ENCODE peak calls at places on chromosomes 13 and 19, in ten cellular contexts. One of them, this sample, is unnamed.

GRCh38 chr19:4624301-4624700 is 15.0 kb upstream of the TNFAIP8L1 start:
- DNase-seq in iPS-NIHi11: no peak
- DNase-seq in GM12864: no peak
- DNase-seq in effector memory CD8-positive, alpha-beta T cell: no peak
- DNase-seq in GM19239: no peak
- DNase-seq in HAP-1: peak
- DNase-seq in stimulated activated CD8-positive, alpha-beta memory T cell treated with anti-CD3 and anti-CD28 coated beads, Interleukin-4, amount 100 ng/mL, for 1 hour: no peak
- DNase-seq in aorta: no peak
- DNase-seq in NCI-H1092 treated with DMSO at 0.1 percent for 48 hours: no peak
- DNase-seq in activated T-helper 1 cell treated with Interleukin-2 at 50 U/mL for 16 hours: no peak
- DNase-seq in this sample: no peak

GRCh38 chr13:23506821-23507210 is 63.4 kb upstream of the TNFRSF19 start:
- DNase-seq in iPS-NIHi11: no peak
- DNase-seq in GM12864: no peak
- DNase-seq in effector memory CD8-positive, alpha-beta T cell: no peak
- DNase-seq in GM19239: no peak
- DNase-seq in HAP-1: no peak
- DNase-seq in stimulated activated CD8-positive, alpha-beta memory T cell treated with anti-CD3 and anti-CD28 coated beads, Interleukin-4, amount 100 ng/mL, for 1 hour: no peak
- DNase-seq in aorta: no peak
- DNase-seq in NCI-H1092 treated with DMSO at 0.1 percent for 48 hours: no peak
- DNase-seq in activated T-helper 1 cell treated with Interleukin-2 at 50 U/mL for 16 hours: no peak
- DNase-seq in this sample: no peak

GRCh38 chr19:35395762-35396199 is 24.9 kb downstream of the GPR42 start:
- DNase-seq in iPS-NIHi11: no peak
- DNase-seq in GM12864: no peak
- DNase-seq in effector memory CD8-positive, alpha-beta T cell: no peak
- DNase-seq in GM19239: no peak
- DNase-seq in HAP-1: no peak
- DNase-seq in stimulated activated CD8-positive, alpha-beta memory T cell treated with anti-CD3 and anti-CD28 coated beads, Interleukin-4, amount 100 ng/mL, for 1 hour: no peak
- DNase-seq in aorta: no peak
- DNase-seq in NCI-H1092 treated with DMSO at 0.1 percent for 48 hours: no peak
- DNase-seq in activated T-helper 1 cell treated with Interleukin-2 at 50 U/mL for 16 hours: no peak
- DNase-seq in this sample: no peak

GRCh38 chr13:83798731-83799130 is 83.5 kb downstream of the SLITRK1 start:
- DNase-seq in iPS-NIHi11: no peak
- DNase-seq in GM12864: no peak
- DNase-seq in effector memory CD8-positive, alpha-beta T cell: no peak
- DNase-seq in GM19239: no peak
- DNase-seq in HAP-1: no peak
- DNase-seq in stimulated activated CD8-positive, alpha-beta memory T cell treated with anti-CD3 and anti-CD28 coated beads, Interleukin-4, amount 100 ng/mL, for 1 hour: no peak
- DNase-seq in aorta: no peak
- DNase-seq in NCI-H1092 treated with DMSO at 0.1 percent for 48 hours: no peak
- DNase-seq in activated T-helper 1 cell treated with Interleukin-2 at 50 U/mL for 16 hours: no peak
- DNase-seq in this sample: no peak

GRCh38 chr19:16207063-16207462 is 9.4 kb downstream of the AP1M1 start:
- DNase-seq in iPS-NIHi11: no peak
- DNase-seq in GM12864: no peak
- DNase-seq in effector memory CD8-positive, alpha-beta T cell: no peak
- DNase-seq in GM19239: no peak
- DNase-seq in HAP-1: no peak
- DNase-seq in stimulated activated CD8-positive, alpha-beta memory T cell treated with anti-CD3 and anti-CD28 coated beads, Interleukin-4, amount 100 ng/mL, for 1 hour: no peak
- DNase-seq in aorta: no peak
- DNase-seq in NCI-H1092 treated with DMSO at 0.1 percent for 48 hours: no peak
- DNase-seq in activated T-helper 1 cell treated with Interleukin-2 at 50 U/mL for 16 hours: no peak
- DNase-seq in this sample: no peak

GRCh38 chr13:108226184-108226583 is 8.0 kb downstream of the ABHD13 start:
- DNase-seq in iPS-NIHi11: no peak
- DNase-seq in GM12864: no peak
- DNase-seq in effector memory CD8-positive, alpha-beta T cell: no peak
- DNase-seq in GM19239: no peak
- DNase-seq in HAP-1: no peak
- DNase-seq in stimulated activated CD8-positive, alpha-beta memory T cell treated with anti-CD3 and anti-CD28 coated beads, Interleukin-4, amount 100 ng/mL, for 1 hour: no peak
- DNase-seq in aorta: no peak
- DNase-seq in NCI-H1092 treated with DMSO at 0.1 percent for 48 hours: peak
- DNase-seq in activated T-helper 1 cell treated with Interleukin-2 at 50 U/mL for 16 hours: no peak
- DNase-seq in this sample: peak

GRCh38 chr19:42512743-42513304 is 15.5 kb downstream of the CEACAM1 start:
- DNase-seq in iPS-NIHi11: no peak
- DNase-seq in GM12864: peak
- DNase-seq in effector memory CD8-positive, alpha-beta T cell: no peak
- DNase-seq in GM19239: peak
- DNase-seq in HAP-1: no peak
- DNase-seq in stimulated activated CD8-positive, alpha-beta memory T cell treated with anti-CD3 and anti-CD28 coated beads, Interleukin-4, amount 100 ng/mL, for 1 hour: no peak
- DNase-seq in aorta: no peak
- DNase-seq in NCI-H1092 treated with DMSO at 0.1 percent for 48 hours: no peak
- DNase-seq in activated T-helper 1 cell treated with Interleukin-2 at 50 U/mL for 16 hours: no peak
- DNase-seq in this sample: no peak

GRCh38 chr13:29761815-29762214 is 88.6 kb downstream of the UBL3 start:
- DNase-seq in iPS-NIHi11: no peak
- DNase-seq in GM12864: no peak
- DNase-seq in effector memory CD8-positive, alpha-beta T cell: no peak
- DNase-seq in GM19239: no peak
- DNase-seq in HAP-1: no peak
- DNase-seq in stimulated activated CD8-positive, alpha-beta memory T cell treated with anti-CD3 and anti-CD28 coated beads, Interleukin-4, amount 100 ng/mL, for 1 hour: no peak
- DNase-seq in aorta: no peak
- DNase-seq in NCI-H1092 treated with DMSO at 0.1 percent for 48 hours: no peak
- DNase-seq in activated T-helper 1 cell treated with Interleukin-2 at 50 U/mL for 16 hours: no peak
- DNase-seq in this sample: no peak

GRCh38 chr19:17557461-17557860 is 2.0 kb downstream of the COLGALT1 start:
- DNase-seq in iPS-NIHi11: no peak
- DNase-seq in GM12864: no peak
- DNase-seq in effector memory CD8-positive, alpha-beta T cell: no peak
- DNase-seq in GM19239: no peak
- DNase-seq in HAP-1: no peak
- DNase-seq in stimulated activated CD8-positive, alpha-beta memory T cell treated with anti-CD3 and anti-CD28 coated beads, Interleukin-4, amount 100 ng/mL, for 1 hour: no peak
- DNase-seq in aorta: peak
- DNase-seq in NCI-H1092 treated with DMSO at 0.1 percent for 48 hours: no peak
- DNase-seq in activated T-helper 1 cell treated with Interleukin-2 at 50 U/mL for 16 hours: no peak
- DNase-seq in this sample: no peak

GRCh38 chr19:35225951-35226350 is 2.6 kb downstream of the FAM187B start:
- DNase-seq in iPS-NIHi11: no peak
- DNase-seq in GM12864: no peak
- DNase-seq in effector memory CD8-positive, alpha-beta T cell: no peak
- DNase-seq in GM19239: no peak
- DNase-seq in HAP-1: no peak
- DNase-seq in stimulated activated CD8-positive, alpha-beta memory T cell treated with anti-CD3 and anti-CD28 coated beads, Interleukin-4, amount 100 ng/mL, for 1 hour: no peak
- DNase-seq in aorta: no peak
- DNase-seq in NCI-H1092 treated with DMSO at 0.1 percent for 48 hours: no peak
- DNase-seq in activated T-helper 1 cell treated with Interleukin-2 at 50 U/mL for 16 hours: no peak
- DNase-seq in this sample: no peak

GRCh38 chr13:78228940-78229339 is 310.3 kb upstream of the EDNRB start:
- DNase-seq in iPS-NIHi11: no peak
- DNase-seq in GM12864: no peak
- DNase-seq in effector memory CD8-positive, alpha-beta T cell: no peak
- DNase-seq in GM19239: no peak
- DNase-seq in HAP-1: no peak
- DNase-seq in stimulated activated CD8-positive, alpha-beta memory T cell treated with anti-CD3 and anti-CD28 coated beads, Interleukin-4, amount 100 ng/mL, for 1 hour: no peak
- DNase-seq in aorta: no peak
- DNase-seq in NCI-H1092 treated with DMSO at 0.1 percent for 48 hours: no peak
- DNase-seq in activated T-helper 1 cell treated with Interleukin-2 at 50 U/mL for 16 hours: no peak
- DNase-seq in this sample: no peak

GRCh38 chr13:99626461-99627082 is 125.3 kb downstream of the TM9SF2 start:
- DNase-seq in iPS-NIHi11: peak
- DNase-seq in GM12864: no peak
- DNase-seq in effector memory CD8-positive, alpha-beta T cell: no peak
- DNase-seq in GM19239: no peak
- DNase-seq in HAP-1: no peak
- DNase-seq in stimulated activated CD8-positive, alpha-beta memory T cell treated with anti-CD3 and anti-CD28 coated beads, Interleukin-4, amount 100 ng/mL, for 1 hour: no peak
- DNase-seq in aorta: no peak
- DNase-seq in NCI-H1092 treated with DMSO at 0.1 percent for 48 hours: no peak
- DNase-seq in activated T-helper 1 cell treated with Interleukin-2 at 50 U/mL for 16 hours: no peak
- DNase-seq in this sample: no peak

GRCh38 chr13:27712421-27712820 is 79.9 kb upstream of the GSX1 start:
- DNase-seq in iPS-NIHi11: no peak
- DNase-seq in GM12864: no peak
- DNase-seq in effector memory CD8-positive, alpha-beta T cell: no peak
- DNase-seq in GM19239: no peak
- DNase-seq in HAP-1: no peak
- DNase-seq in stimulated activated CD8-positive, alpha-beta memory T cell treated with anti-CD3 and anti-CD28 coated beads, Interleukin-4, amount 100 ng/mL, for 1 hour: no peak
- DNase-seq in aorta: no peak
- DNase-seq in NCI-H1092 treated with DMSO at 0.1 percent for 48 hours: no peak
- DNase-seq in activated T-helper 1 cell treated with Interleukin-2 at 50 U/mL for 16 hours: no peak
- DNase-seq in this sample: no peak

GRCh38 chr13:66558511-66558910 is 671.6 kb downstream of the PCDH9 start:
- DNase-seq in iPS-NIHi11: peak
- DNase-seq in GM12864: no peak
- DNase-seq in effector memory CD8-positive, alpha-beta T cell: no peak
- DNase-seq in GM19239: no peak
- DNase-seq in HAP-1: no peak
- DNase-seq in stimulated activated CD8-positive, alpha-beta memory T cell treated with anti-CD3 and anti-CD28 coated beads, Interleukin-4, amount 100 ng/mL, for 1 hour: no peak
- DNase-seq in aorta: no peak
- DNase-seq in NCI-H1092 treated with DMSO at 0.1 percent for 48 hours: no peak
- DNase-seq in activated T-helper 1 cell treated with Interleukin-2 at 50 U/mL for 16 hours: no peak
- DNase-seq in this sample: no peak

GRCh38 chr13:90824027-90824426 is 523.5 kb upstream of the MIR17HG start:
- DNase-seq in iPS-NIHi11: no peak
- DNase-seq in GM12864: no peak
- DNase-seq in effector memory CD8-positive, alpha-beta T cell: no peak
- DNase-seq in GM19239: no peak
- DNase-seq in HAP-1: no peak
- DNase-seq in stimulated activated CD8-positive, alpha-beta memory T cell treated with anti-CD3 and anti-CD28 coated beads, Interleukin-4, amount 100 ng/mL, for 1 hour: no peak
- DNase-seq in aorta: no peak
- DNase-seq in NCI-H1092 treated with DMSO at 0.1 percent for 48 hours: no peak
- DNase-seq in activated T-helper 1 cell treated with Interleukin-2 at 50 U/mL for 16 hours: no peak
- DNase-seq in this sample: no peak

GRCh38 chr19:15297416-15298224 is 34.7 kb downstream of the BRD4 start:
- DNase-seq in iPS-NIHi11: no peak
- DNase-seq in GM12864: no peak
- DNase-seq in effector memory CD8-positive, alpha-beta T cell: no peak
- DNase-seq in GM19239: no peak
- DNase-seq in HAP-1: no peak
- DNase-seq in stimulated activated CD8-positive, alpha-beta memory T cell treated with anti-CD3 and anti-CD28 coated beads, Interleukin-4, amount 100 ng/mL, for 1 hour: no peak
- DNase-seq in aorta: no peak
- DNase-seq in NCI-H1092 treated with DMSO at 0.1 percent for 48 hours: peak
- DNase-seq in activated T-helper 1 cell treated with Interleukin-2 at 50 U/mL for 16 hours: no peak
- DNase-seq in this sample: peak

GRCh38 chr13:101150998-101151397 is 265.3 kb downstream of the NALCN start:
- DNase-seq in iPS-NIHi11: no peak
- DNase-seq in GM12864: no peak
- DNase-seq in effector memory CD8-positive, alpha-beta T cell: no peak
- DNase-seq in GM19239: no peak
- DNase-seq in HAP-1: no peak
- DNase-seq in stimulated activated CD8-positive, alpha-beta memory T cell treated with anti-CD3 and anti-CD28 coated beads, Interleukin-4, amount 100 ng/mL, for 1 hour: no peak
- DNase-seq in aorta: no peak
- DNase-seq in NCI-H1092 treated with DMSO at 0.1 percent for 48 hours: peak
- DNase-seq in activated T-helper 1 cell treated with Interleukin-2 at 50 U/mL for 16 hours: no peak
- DNase-seq in this sample: peak

GRCh38 chr19:13972368-13973155 is 20.3 kb downstream of the DCAF15 start:
- DNase-seq in iPS-NIHi11: no peak
- DNase-seq in GM12864: no peak
- DNase-seq in effector memory CD8-positive, alpha-beta T cell: no peak
- DNase-seq in GM19239: no peak
- DNase-seq in HAP-1: no peak
- DNase-seq in stimulated activated CD8-positive, alpha-beta memory T cell treated with anti-CD3 and anti-CD28 coated beads, Interleukin-4, amount 100 ng/mL, for 1 hour: no peak
- DNase-seq in aorta: no peak
- DNase-seq in NCI-H1092 treated with DMSO at 0.1 percent for 48 hours: no peak
- DNase-seq in activated T-helper 1 cell treated with Interleukin-2 at 50 U/mL for 16 hours: no peak
- DNase-seq in this sample: no peak

GRCh38 chr13:39321578-39321977 is 281.4 kb downstream of the LHFPL6 start:
- DNase-seq in iPS-NIHi11: no peak
- DNase-seq in GM12864: no peak
- DNase-seq in effector memory CD8-positive, alpha-beta T cell: no peak
- DNase-seq in GM19239: no peak
- DNase-seq in HAP-1: no peak
- DNase-seq in stimulated activated CD8-positive, alpha-beta memory T cell treated with anti-CD3 and anti-CD28 coated beads, Interleukin-4, amount 100 ng/mL, for 1 hour: no peak
- DNase-seq in aorta: no peak
- DNase-seq in NCI-H1092 treated with DMSO at 0.1 percent for 48 hours: no peak
- DNase-seq in activated T-helper 1 cell treated with Interleukin-2 at 50 U/mL for 16 hours: no peak
- DNase-seq in this sample: no peak

GRCh38 chr19:36093687-36094086 is 17.3 kb upstream of the OVOL3 start:
- DNase-seq in iPS-NIHi11: no peak
- DNase-seq in GM12864: no peak
- DNase-seq in effector memory CD8-positive, alpha-beta T cell: no peak
- DNase-seq in GM19239: no peak
- DNase-seq in HAP-1: no peak
- DNase-seq in stimulated activated CD8-positive, alpha-beta memory T cell treated with anti-CD3 and anti-CD28 coated beads, Interleukin-4, amount 100 ng/mL, for 1 hour: no peak
- DNase-seq in aorta: no peak
- DNase-seq in NCI-H1092 treated with DMSO at 0.1 percent for 48 hours: no peak
- DNase-seq in activated T-helper 1 cell treated with Interleukin-2 at 50 U/mL for 16 hours: no peak
- DNase-seq in this sample: no peak

GRCh38 chr19:40078377-40078776 is 12.4 kb downstream of the ZNF780A start:
- DNase-seq in iPS-NIHi11: no peak
- DNase-seq in GM12864: no peak
- DNase-seq in effector memory CD8-positive, alpha-beta T cell: no peak
- DNase-seq in GM19239: no peak
- DNase-seq in HAP-1: no peak
- DNase-seq in stimulated activated CD8-positive, alpha-beta memory T cell treated with anti-CD3 and anti-CD28 coated beads, Interleukin-4, amount 100 ng/mL, for 1 hour: no peak
- DNase-seq in aorta: no peak
- DNase-seq in NCI-H1092 treated with DMSO at 0.1 percent for 48 hours: no peak
- DNase-seq in activated T-helper 1 cell treated with Interleukin-2 at 50 U/mL for 16 hours: no peak
- DNase-seq in this sample: no peak

GRCh38 chr19:34461375-34462100 is 20.0 kb upstream of the WTIP start:
- DNase-seq in iPS-NIHi11: no peak
- DNase-seq in GM12864: no peak
- DNase-seq in effector memory CD8-positive, alpha-beta T cell: no peak
- DNase-seq in GM19239: no peak
- DNase-seq in HAP-1: no peak
- DNase-seq in stimulated activated CD8-positive, alpha-beta memory T cell treated with anti-CD3 and anti-CD28 coated beads, Interleukin-4, amount 100 ng/mL, for 1 hour: no peak
- DNase-seq in aorta: no peak
- DNase-seq in NCI-H1092 treated with DMSO at 0.1 percent for 48 hours: no peak
- DNase-seq in activated T-helper 1 cell treated with Interleukin-2 at 50 U/mL for 16 hours: no peak
- DNase-seq in this sample: no peak

GRCh38 chr19:46958542-46958941 is 61.1 kb upstream of the NPAS1 start:
- DNase-seq in iPS-NIHi11: no peak
- DNase-seq in GM12864: no peak
- DNase-seq in effector memory CD8-positive, alpha-beta T cell: no peak
- DNase-seq in GM19239: no peak
- DNase-seq in HAP-1: no peak
- DNase-seq in stimulated activated CD8-positive, alpha-beta memory T cell treated with anti-CD3 and anti-CD28 coated beads, Interleukin-4, amount 100 ng/mL, for 1 hour: no peak
- DNase-seq in aorta: no peak
- DNase-seq in NCI-H1092 treated with DMSO at 0.1 percent for 48 hours: no peak
- DNase-seq in activated T-helper 1 cell treated with Interleukin-2 at 50 U/mL for 16 hours: no peak
- DNase-seq in this sample: no peak

GRCh38 chr19:13146763-13147563 is 3.2 kb downstream of the STX10 start:
- DNase-seq in iPS-NIHi11: no peak
- DNase-seq in GM12864: no peak
- DNase-seq in effector memory CD8-positive, alpha-beta T cell: no peak
- DNase-seq in GM19239: no peak
- DNase-seq in HAP-1: no peak
- DNase-seq in stimulated activated CD8-positive, alpha-beta memory T cell treated with anti-CD3 and anti-CD28 coated beads, Interleukin-4, amount 100 ng/mL, for 1 hour: no peak
- DNase-seq in aorta: peak
- DNase-seq in NCI-H1092 treated with DMSO at 0.1 percent for 48 hours: no peak
- DNase-seq in activated T-helper 1 cell treated with Interleukin-2 at 50 U/mL for 16 hours: no peak
- DNase-seq in this sample: no peak

GRCh38 chr19:29526730-29527499 is 1.1 kb downstream of the VSTM2B start:
- DNase-seq in iPS-NIHi11: peak
- DNase-seq in GM12864: no peak
- DNase-seq in effector memory CD8-positive, alpha-beta T cell: no peak
- DNase-seq in GM19239: no peak
- DNase-seq in HAP-1: no peak
- DNase-seq in stimulated activated CD8-positive, alpha-beta memory T cell treated with anti-CD3 and anti-CD28 coated beads, Interleukin-4, amount 100 ng/mL, for 1 hour: no peak
- DNase-seq in aorta: no peak
- DNase-seq in NCI-H1092 treated with DMSO at 0.1 percent for 48 hours: peak
- DNase-seq in activated T-helper 1 cell treated with Interleukin-2 at 50 U/mL for 16 hours: no peak
- DNase-seq in this sample: no peak

This sample was measured in NCI-H146.